ENCODE peak calls at places on chromosomes 12 and 14, in eight cellular contexts. One of them, this sample, is unnamed.

GRCh38 chr12:12194206-12194605 is 72.6 kb downstream of the LRP6 start:
- DNase-seq in GM12864: no peak
- DNase-seq in A673: peak
- DNase-seq in astrocyte of the cerebellum: no peak
- DNase-seq in RWPE1: peak
- DNase-seq in HL-60: no peak
- DNase-seq in pancreas: no peak
- DNase-seq in left ventricle myocardium inferior: no peak
- DNase-seq in this sample: no peak

GRCh38 chr14:70921669-70922068 is 14.4 kb downstream of the PCNX1 start:
- DNase-seq in GM12864: no peak
- DNase-seq in A673: no peak
- DNase-seq in astrocyte of the cerebellum: no peak
- DNase-seq in RWPE1: peak
- DNase-seq in HL-60: no peak
- DNase-seq in pancreas: no peak
- DNase-seq in left ventricle myocardium inferior: no peak
- DNase-seq in this sample: no peak

GRCh38 chr14:89246290-89246689 is 170.7 kb downstream of the FOXN3 start:
- DNase-seq in GM12864: no peak
- DNase-seq in A673: no peak
- DNase-seq in astrocyte of the cerebellum: no peak
- DNase-seq in RWPE1: no peak
- DNase-seq in HL-60: no peak
- DNase-seq in pancreas: no peak
- DNase-seq in left ventricle myocardium inferior: no peak
- DNase-seq in this sample: no peak

GRCh38 chr12:19574606-19575005 is 135.3 kb downstream of the AEBP2 start:
- DNase-seq in GM12864: no peak
- DNase-seq in A673: peak
- DNase-seq in astrocyte of the cerebellum: no peak
- DNase-seq in RWPE1: no peak
- DNase-seq in HL-60: no peak
- DNase-seq in pancreas: no peak
- DNase-seq in left ventricle myocardium inferior: no peak
- DNase-seq in this sample: no peak

GRCh38 chr12:93443576-93443975 is 1.8 kb upstream of the UBE2N start:
- DNase-seq in GM12864: no peak
- DNase-seq in A673: no peak
- DNase-seq in astrocyte of the cerebellum: no peak
- DNase-seq in RWPE1: no peak
- DNase-seq in HL-60: no peak
- DNase-seq in pancreas: no peak
- DNase-seq in left ventricle myocardium inferior: no peak
- DNase-seq in this sample: no peak

GRCh38 chr14:87745507-87746118 is 247.4 kb downstream of the GALC start:
- DNase-seq in GM12864: no peak
- DNase-seq in A673: peak
- DNase-seq in astrocyte of the cerebellum: peak
- DNase-seq in RWPE1: peak
- DNase-seq in HL-60: peak
- DNase-seq in pancreas: no peak
- DNase-seq in left ventricle myocardium inferior: no peak
- DNase-seq in this sample: no peak

GRCh38 chr14:72521968-72522741 is 371.7 kb downstream of the DPF3 start:
- DNase-seq in GM12864: no peak
- DNase-seq in A673: no peak
- DNase-seq in astrocyte of the cerebellum: no peak
- DNase-seq in RWPE1: no peak
- DNase-seq in HL-60: no peak
- DNase-seq in pancreas: no peak
- DNase-seq in left ventricle myocardium inferior: no peak
- DNase-seq in this sample: no peak

GRCh38 chr14:48005986-48006385 is 330.6 kb upstream of the MDGA2 start:
- DNase-seq in GM12864: no peak
- DNase-seq in A673: no peak
- DNase-seq in astrocyte of the cerebellum: no peak
- DNase-seq in RWPE1: no peak
- DNase-seq in HL-60: no peak
- DNase-seq in pancreas: no peak
- DNase-seq in left ventricle myocardium inferior: no peak
- DNase-seq in this sample: no peak

GRCh38 chr12:122909442-122910288 is 13.7 kb upstream of the VPS37B start:
- DNase-seq in GM12864: no peak
- DNase-seq in A673: peak
- DNase-seq in astrocyte of the cerebellum: no peak
- DNase-seq in RWPE1: no peak
- DNase-seq in HL-60: no peak
- DNase-seq in pancreas: peak
- DNase-seq in left ventricle myocardium inferior: peak
- DNase-seq in this sample: no peak

GRCh38 chr12:75754141-75754540 is 242.7 kb upstream of the KRR1 start:
- DNase-seq in GM12864: no peak
- DNase-seq in A673: no peak
- DNase-seq in astrocyte of the cerebellum: no peak
- DNase-seq in RWPE1: no peak
- DNase-seq in HL-60: no peak
- DNase-seq in pancreas: no peak
- DNase-seq in left ventricle myocardium inferior: no peak
- DNase-seq in this sample: no peak

DNA sequence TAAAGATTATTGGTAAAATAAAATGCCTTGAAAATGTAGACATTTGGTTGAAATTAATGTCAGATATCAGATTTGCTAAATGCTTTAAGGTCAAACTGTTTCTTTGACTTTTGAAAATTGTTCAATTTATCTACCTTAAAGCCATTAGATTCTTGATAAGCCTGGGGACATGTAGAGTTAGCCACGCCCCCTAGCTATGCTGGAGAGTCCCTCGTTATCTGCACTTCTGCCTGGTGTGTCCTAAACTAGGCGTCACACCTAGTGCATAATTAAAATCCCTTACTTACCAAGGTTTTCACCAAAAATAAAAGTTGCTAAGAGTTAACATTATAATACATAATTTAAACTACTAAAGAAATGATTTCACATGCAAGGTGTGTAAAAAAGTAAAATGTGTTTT is 79.5 kb downstream of the EGLN3 start:
- DNase-seq in GM12864: no peak
- DNase-seq in A673: no peak
- DNase-seq in astrocyte of the cerebellum: no peak
- DNase-seq in RWPE1: no peak
- DNase-seq in HL-60: no peak
- DNase-seq in pancreas: no peak
- DNase-seq in left ventricle myocardium inferior: no peak
- DNase-seq in this sample: no peak
- TF ChIP-seq CTCF in GM12864: no peak
- TF ChIP-seq CTCF in A673: no peak
- TF ChIP-seq CTCF in astrocyte of the cerebellum: no peak
- TF ChIP-seq CTCF in RWPE1: no peak
- TF ChIP-seq CTCF in HL-60: no peak
- TF ChIP-seq CTCF in pancreas: no peak
- TF ChIP-seq CTCF in left ventricle myocardium inferior: no peak
- TF ChIP-seq CTCF in this sample: no peak

GRCh38 chr12:67854351-67854750 is 134.9 kb upstream of the IFNG-AS1 start:
- DNase-seq in GM12864: no peak
- DNase-seq in A673: no peak
- DNase-seq in astrocyte of the cerebellum: no peak
- DNase-seq in RWPE1: no peak
- DNase-seq in HL-60: no peak
- DNase-seq in pancreas: no peak
- DNase-seq in left ventricle myocardium inferior: no peak
- DNase-seq in this sample: no peak
- TF ChIP-seq CTCF in GM12864: no peak
- TF ChIP-seq CTCF in A673: no peak
- TF ChIP-seq CTCF in astrocyte of the cerebellum: no peak
- TF ChIP-seq CTCF in RWPE1: no peak
- TF ChIP-seq CTCF in HL-60: no peak
- TF ChIP-seq CTCF in pancreas: no peak
- TF ChIP-seq CTCF in left ventricle myocardium inferior: no peak
- TF ChIP-seq CTCF in this sample: no peak

DNA sequence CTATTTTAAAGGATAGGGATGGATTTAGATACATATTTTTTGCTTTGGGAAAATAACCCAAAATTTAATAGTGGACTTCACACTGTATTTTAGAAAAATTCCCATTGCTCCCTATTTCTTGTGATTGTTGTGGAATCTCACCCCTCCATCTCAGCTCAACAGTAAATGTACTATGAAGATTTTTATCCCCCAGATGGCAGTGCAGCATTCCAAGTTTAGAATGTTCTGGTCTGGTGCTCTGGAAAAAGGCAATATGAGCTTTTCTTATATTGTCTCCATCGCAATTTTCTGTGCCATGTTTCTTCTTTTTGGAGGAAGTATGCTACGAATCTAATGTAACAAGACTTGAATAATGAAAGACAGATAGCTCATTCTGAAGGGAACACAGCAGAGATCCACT is 471.7 kb upstream of the SYT1 start:
- DNase-seq in GM12864: no peak
- DNase-seq in A673: peak
- DNase-seq in astrocyte of the cerebellum: peak
- DNase-seq in RWPE1: no peak
- DNase-seq in HL-60: no peak
- DNase-seq in pancreas: no peak
- DNase-seq in left ventricle myocardium inferior: no peak
- DNase-seq in this sample: no peak
- TF ChIP-seq CTCF in GM12864: no peak
- TF ChIP-seq CTCF in A673: peak
- TF ChIP-seq CTCF in astrocyte of the cerebellum: peak
- TF ChIP-seq CTCF in RWPE1: no peak
- TF ChIP-seq CTCF in HL-60: no peak
- TF ChIP-seq CTCF in pancreas: no peak
- TF ChIP-seq CTCF in left ventricle myocardium inferior: no peak
- TF ChIP-seq CTCF in this sample: no peak

GRCh38 chr14:99351166-99352007 is 79.4 kb upstream of the BCL11B start:
- DNase-seq in GM12864: no peak
- DNase-seq in A673: no peak
- DNase-seq in astrocyte of the cerebellum: no peak
- DNase-seq in RWPE1: no peak
- DNase-seq in HL-60: no peak
- DNase-seq in pancreas: no peak
- DNase-seq in left ventricle myocardium inferior: no peak
- DNase-seq in this sample: no peak
- TF ChIP-seq CTCF in GM12864: no peak
- TF ChIP-seq CTCF in A673: peak
- TF ChIP-seq CTCF in astrocyte of the cerebellum: no peak
- TF ChIP-seq CTCF in RWPE1: no peak
- TF ChIP-seq CTCF in HL-60: no peak
- TF ChIP-seq CTCF in pancreas: no peak
- TF ChIP-seq CTCF in left ventricle myocardium inferior: no peak
- TF ChIP-seq CTCF in this sample: no peak

GRCh38 chr12:112468041-112468440 is 49.3 kb downstream of the PTPN11 start:
- DNase-seq in GM12864: no peak
- DNase-seq in A673: no peak
- DNase-seq in astrocyte of the cerebellum: no peak
- DNase-seq in RWPE1: no peak
- DNase-seq in HL-60: no peak
- DNase-seq in pancreas: no peak
- DNase-seq in left ventricle myocardium inferior: no peak
- DNase-seq in this sample: no peak

DNA sequence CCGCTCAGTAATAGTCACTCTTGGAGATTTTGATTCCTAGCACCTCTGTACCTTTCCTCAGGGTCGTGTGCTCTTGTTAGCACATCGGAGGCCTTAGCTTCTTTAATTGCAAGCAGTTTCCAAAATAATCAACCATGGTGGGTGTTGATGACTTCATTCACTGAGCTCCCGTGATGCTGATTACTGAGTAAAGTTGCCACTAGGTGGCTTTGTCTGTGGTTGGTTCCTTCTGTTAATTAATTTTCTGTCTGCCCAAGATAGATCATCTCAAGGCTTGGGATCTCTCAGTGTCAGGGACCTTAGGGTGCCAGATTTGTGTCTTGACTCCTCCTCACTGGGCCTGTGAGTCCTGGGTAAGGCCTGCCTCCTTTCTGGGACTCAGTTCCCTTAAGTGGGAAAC is 54.3 kb downstream of the PTPN11 start:
- DNase-seq in GM12864: no peak
- DNase-seq in A673: peak
- DNase-seq in astrocyte of the cerebellum: no peak
- DNase-seq in RWPE1: no peak
- DNase-seq in HL-60: no peak
- DNase-seq in pancreas: no peak
- DNase-seq in left ventricle myocardium inferior: no peak
- DNase-seq in this sample: no peak
- TF ChIP-seq CTCF in GM12864: peak
- TF ChIP-seq CTCF in A673: peak
- TF ChIP-seq CTCF in astrocyte of the cerebellum: peak
- TF ChIP-seq CTCF in RWPE1: no peak
- TF ChIP-seq CTCF in HL-60: peak
- TF ChIP-seq CTCF in pancreas: no peak
- TF ChIP-seq CTCF in left ventricle myocardium inferior: no peak
- TF ChIP-seq CTCF in this sample: no peak

GRCh38 chr12:54166543-54167499 is 22.0 kb downstream of the SMUG1 start:
- DNase-seq in GM12864: no peak
- DNase-seq in A673: no peak
- DNase-seq in astrocyte of the cerebellum: no peak
- DNase-seq in RWPE1: no peak
- DNase-seq in HL-60: no peak
- DNase-seq in pancreas: no peak
- DNase-seq in left ventricle myocardium inferior: no peak
- DNase-seq in this sample: no peak

GRCh38 chr12:54173066-54173726 is 15.6 kb downstream of the SMUG1 start:
- DNase-seq in GM12864: no peak
- DNase-seq in A673: peak
- DNase-seq in astrocyte of the cerebellum: no peak
- DNase-seq in RWPE1: peak
- DNase-seq in HL-60: no peak
- DNase-seq in pancreas: no peak
- DNase-seq in left ventricle myocardium inferior: peak
- DNase-seq in this sample: peak

GRCh38 chr12:54167500-54167896 is 21.3 kb downstream of the SMUG1 start:
- DNase-seq in GM12864: no peak
- DNase-seq in A673: no peak
- DNase-seq in astrocyte of the cerebellum: no peak
- DNase-seq in RWPE1: no peak
- DNase-seq in HL-60: no peak
- DNase-seq in pancreas: no peak
- DNase-seq in left ventricle myocardium inferior: no peak
- DNase-seq in this sample: no peak

GRCh38 chr12:54172102-54172630 is 16.6 kb downstream of the SMUG1 start:
- DNase-seq in GM12864: no peak
- DNase-seq in A673: no peak
- DNase-seq in astrocyte of the cerebellum: no peak
- DNase-seq in RWPE1: no peak
- DNase-seq in HL-60: no peak
- DNase-seq in pancreas: no peak
- DNase-seq in left ventricle myocardium inferior: no peak
- DNase-seq in this sample: no peak

DNA sequence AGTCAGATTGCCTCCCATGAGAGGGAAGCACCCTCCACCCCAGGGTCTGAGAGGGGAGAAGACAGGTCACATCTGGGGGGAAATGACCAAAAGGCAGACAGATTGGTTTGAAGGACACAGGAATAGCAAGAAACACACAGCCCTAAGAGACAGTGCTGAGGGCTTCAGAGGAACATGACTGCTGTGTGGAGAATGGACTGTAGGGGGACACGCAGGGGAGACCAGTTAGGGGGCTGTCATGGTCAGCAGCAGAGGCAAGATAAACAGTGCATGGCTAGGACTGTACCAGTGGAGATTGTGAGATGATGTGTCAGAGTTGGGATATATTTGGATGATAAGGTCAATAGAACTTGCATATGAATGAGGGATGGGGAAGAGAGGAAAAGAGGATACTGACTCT is 19.7 kb downstream of the SMUG1 start:
- DNase-seq in GM12864: no peak
- DNase-seq in A673: no peak
- DNase-seq in astrocyte of the cerebellum: no peak
- DNase-seq in RWPE1: no peak
- DNase-seq in HL-60: no peak
- DNase-seq in pancreas: no peak
- DNase-seq in left ventricle myocardium inferior: no peak
- DNase-seq in this sample: no peak
- TF ChIP-seq CTCF in GM12864: peak
- TF ChIP-seq CTCF in A673: peak
- TF ChIP-seq CTCF in astrocyte of the cerebellum: peak
- TF ChIP-seq CTCF in RWPE1: no peak
- TF ChIP-seq CTCF in HL-60: no peak
- TF ChIP-seq CTCF in pancreas: no peak
- TF ChIP-seq CTCF in left ventricle myocardium inferior: no peak
- TF ChIP-seq CTCF in this sample: no peak